ENCODE peak calls at places on chromosomes 1 and 21, in four cellular contexts. P is heart left ventricle, A is GM13976, F is brain microvascular endothelial cell. C is an unnamed sample.

GRCh38 chr1:227805606-227806197 is 9.8 kb upstream of the PRSS38 start:
- DNase-seq in F (peak; percentile 66), A (no peak), P (no peak), C (no peak)

GRCh38 chr1:24688621-24689195 is 45.6 kb downstream of the SRRM1 start:
- DNase-seq in A (peak; percentile 83), P (peak; percentile 76), F (peak; percentile 61), C (peak; percentile 75)

GRCh38 chr1:242011879-242012674 is 13.2 kb upstream of the MAP1LC3C start:
- DNase-seq in P (no peak), F (no peak), A (no peak), C (no peak)

GRCh38 chr1:221497051-221497450 is 244.8 kb downstream of the DUSP10 start:
- DNase-seq in A (no peak), P (no peak), F (no peak), C (no peak)

GRCh38 chr21:35222541-35222941 is 173.4 kb upstream of the RUNX1 start:
- DNase-seq in P (no peak), A (no peak), F (no peak), C (no peak)

GRCh38 chr1:53615101-53615500 is 123.9 kb downstream of the GLIS1 start:
- DNase-seq in P (peak; percentile 6), F (no peak), A (no peak), C (peak; percentile 53)

GRCh38 chr1:65431111-65431705 is 10.7 kb downstream of the LEPR start:
- DNase-seq in A (peak; percentile 30), F (peak; percentile 48), P (no peak), C (no peak)

GRCh38 chr1:29900727-29901126 is 664.4 kb downstream of the PTPRU start:
- DNase-seq in P (peak; percentile 64), A (no peak), F (no peak), C (no peak)

GRCh38 chr1:2348346-2349275 is 42.7 kb downstream of the MORN1 start:
- DNase-seq in P (no peak), A (no peak), F (no peak), C (no peak)

GRCh38 chr1:169103443-169103842 is 3.0 kb upstream of the ATP1B1 start:
- DNase-seq in F (no peak), P (no peak), A (no peak), C (no peak)

GRCh38 chr1:229563241-229563640 is 4.7 kb upstream of the ABCB10 start:
- DNase-seq in F (no peak), A (no peak), P (no peak), C (no peak)

GRCh38 chr1:104387716-104388508 is 638.2 kb downstream of the AMY1C start:
- DNase-seq in A (no peak), P (no peak), F (no peak), C (no peak)

GRCh38 chr1:116983112-116983511 is 18.4 kb upstream of the CD101 start:
- DNase-seq in P (no peak), A (no peak), F (no peak), C (no peak)

GRCh38 chr1:231550448-231550781 is 21.9 kb downstream of the TSNAX start:
- DNase-seq in P (no peak), F (no peak), A (peak; percentile 32), C (no peak)

GRCh38 chr1:23019851-23020625 is 770 bp downstream of the KDM1A start:
- DNase-seq in F (peak; percentile 28), A (peak; percentile 55), P (peak; percentile 24), C (peak; percentile 72)

GRCh38 chr21:36751383-36751782 is 52.5 kb downstream of the SIM2 start:
- DNase-seq in F (no peak), P (no peak), A (no peak), C (no peak)

GRCh38 chr1:112798293-112798692 is 83.2 kb upstream of the PPM1J start:
- DNase-seq in F (no peak), A (no peak), P (no peak), C (no peak)

GRCh38 chr1:228364706-228365213 is 41.9 kb downstream of the TRIM11 start:
- DNase-seq in F (no peak), A (no peak), P (no peak), C (no peak)

GRCh38 chr1:224673161-224673560 is 57.0 kb downstream of the CNIH3 start:
- DNase-seq in F (no peak), A (no peak), P (no peak), C (no peak)

GRCh38 chr1:85406081-85406480 is 58.9 kb downstream of the DDAH1 start:
- DNase-seq in A (no peak), P (no peak), F (no peak), C (no peak)

GRCh38 chr1:42439940-42440339 is 15.9 kb downstream of the ZMYND12 start:
- DNase-seq in F (peak; percentile 48), P (no peak), A (no peak), C (no peak)

GRCh38 chr1:205945056-205945455 is 1.8 kb upstream of the SLC26A9 start:
- DNase-seq in F (no peak), A (no peak), P (no peak), C (no peak)

GRCh38 chr1:10539411-10540043 is 64.8 kb downstream of the PEX14 start:
- DNase-seq in P (no peak), F (peak; percentile 33), A (no peak), C (no peak)

GRCh38 chr1:154186177-154186576 is 5.7 kb downstream of the TPM3 start:
- DNase-seq in F (peak; percentile 35), P (no peak), A (peak; percentile 72), C (peak; percentile 71)
- TF ChIP-seq CTCF in F (peak; percentile 64), P (peak; percentile 20), A (peak; percentile 62), C (peak; percentile 69)

DNA sequence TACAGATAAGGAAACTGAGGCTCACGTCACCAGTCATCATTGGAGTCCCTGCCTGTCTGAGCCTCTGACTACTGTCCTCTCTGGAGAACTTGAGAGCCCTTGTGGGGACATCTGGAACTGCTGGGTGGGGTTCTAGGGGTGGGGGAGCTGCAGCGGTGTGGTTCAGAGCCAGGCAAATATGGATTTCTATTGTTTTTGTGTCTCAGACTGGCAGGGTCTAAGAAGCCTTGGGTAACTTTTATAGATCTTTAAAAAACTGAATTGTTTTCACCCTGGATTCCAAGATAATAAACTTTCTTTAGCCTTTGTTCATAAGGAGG is 46.9 kb downstream of the IER5 start:
- DNase-seq in A (peak; percentile 52), P (no peak), F (peak; percentile 43), C (no peak)
- TF ChIP-seq CTCF in A (no peak), P (peak; percentile 14), F (peak; percentile 59), C (peak; percentile 56)

GRCh38 chr1:93874025-93874651 is 4.9 kb downstream of the DNTTIP2 start:
- DNase-seq in P (no peak), F (peak; percentile 38), A (no peak), C (no peak)
- TF ChIP-seq CTCF in P (peak; percentile 33), F (peak; percentile 70), A (peak; percentile 36), C (peak; percentile 84)

DNA sequence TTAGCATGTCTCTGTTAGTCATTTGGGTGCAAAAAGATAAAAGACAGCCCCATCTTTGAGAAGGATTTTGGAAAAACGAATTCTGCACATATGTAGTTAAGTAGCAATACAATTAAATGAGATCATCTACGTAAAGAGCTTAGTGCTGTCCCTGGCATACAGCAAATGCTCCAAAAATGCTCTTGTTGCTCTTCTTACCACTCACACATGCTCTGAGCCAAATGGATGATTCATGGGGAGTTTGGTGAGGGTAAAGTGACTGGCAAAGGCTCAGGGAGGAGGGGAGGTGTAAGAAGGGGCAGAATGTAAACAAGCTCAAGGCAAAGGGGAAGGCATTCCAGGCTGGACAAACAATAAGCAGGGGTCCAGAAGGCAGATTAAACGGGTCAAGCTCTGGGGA is 191.9 kb downstream of the AK5 start:
- DNase-seq in F (peak; percentile 43), A (no peak), P (no peak), C (no peak)
- TF ChIP-seq CTCF in F (no peak), A (no peak), P (no peak), C (no peak)

GRCh38 chr1:36771678-36772284 is 262.5 kb downstream of the GRIK3 start:
- DNase-seq in P (no peak), F (no peak), A (no peak), C (no peak)
- TF ChIP-seq CTCF in P (no peak), F (no peak), A (no peak), C (no peak)

C was measured in type B pancreatic cell.